ENCODE peak calls at places on chromosomes 4 and X, in ten cellular contexts. T, C, D, N, M, E, B, W, O and H are unnamed samples. For H3K4me1, the result is how much of the 10 kb centered on the place peaks cover.

GRCh38 chrX:97504435-97504834 is 620.7 kb downstream of the RPA4 start:
- DNase-seq in T (no peak), C (no peak), D (no peak), N (no peak), M (peak), E (no peak), B (no peak), W (no peak), O (no peak), H (no peak)

GRCh38 chr4:14178421-14178820 is 550.9 kb upstream of the BOD1L1 start:
- DNase-seq in T (no peak), C (peak), D (no peak), N (no peak), M (no peak), E (no peak), B (no peak), W (peak), O (peak), H (no peak)

GRCh38 chrX:99142745-99143144 is 1267.3 kb downstream of the PCDH19 start:
- DNase-seq in T (no peak), C (no peak), D (no peak), N (no peak), M (no peak), E (no peak), B (no peak), W (no peak), O (no peak), H (no peak)

GRCh38 chrX:66674506-66674905 is 35.6 kb upstream of the EDA2R start:
- DNase-seq in T (no peak), C (no peak), D (no peak), N (no peak), M (no peak), E (no peak), B (no peak), W (no peak), O (no peak), H (no peak)

GRCh38 chr4:119693127-119693526 is 64.5 kb upstream of the PDE5A start:
- DNase-seq in T (no peak), C (no peak), D (no peak), N (no peak), M (no peak), E (no peak), B (no peak), W (no peak), O (peak), H (no peak)

GRCh38 chr4:62135565-62136156 is 935.5 kb downstream of the ADGRL3 start:
- DNase-seq in T (no peak), C (no peak), D (no peak), N (no peak), M (no peak), E (no peak), B (no peak), W (no peak), O (peak), H (no peak)

GRCh38 chr4:145404754-145405153 is 76.9 kb upstream of the SMAD1 start:
- DNase-seq in T (no peak), C (no peak), D (no peak), N (no peak), M (no peak), E (no peak), B (no peak), W (no peak), O (no peak), H (no peak)

GRCh38 chr4:123599920-123600394 is 203.4 kb downstream of the SPRY1 start:
- DNase-seq in T (no peak), C (no peak), D (peak), N (peak), M (peak), E (peak), B (peak), W (no peak), O (peak), H (peak)

GRCh38 chr4:125704726-125705125 is 390.0 kb downstream of the FAT4 start:
- DNase-seq in T (no peak), C (no peak), D (no peak), N (no peak), M (no peak), E (no peak), B (no peak), W (no peak), O (peak), H (no peak)

GRCh38 chrX:123905334-123905733 is 45.5 kb downstream of the XIAP start:
- DNase-seq in T (no peak), C (no peak), D (no peak), N (no peak), M (no peak), E (no peak), B (no peak), W (peak), O (peak), H (no peak)

GRCh38 chr4:154312246-154312645 is 179.4 kb downstream of the DCHS2 start:
- DNase-seq in T (no peak), C (no peak), D (no peak), N (no peak), M (no peak), E (no peak), B (no peak), W (no peak), O (no peak), H (no peak)

GRCh38 chr4:38902695-38903094 is 35.1 kb downstream of the FAM114A1 start:
- DNase-seq in T (no peak), C (peak), D (no peak), N (no peak), M (no peak), E (no peak), B (no peak), W (peak), O (no peak), H (no peak)

GRCh38 chrX:25701876-25702275 is 436.3 kb upstream of the MAGEB18 start:
- DNase-seq in T (no peak), C (no peak), D (no peak), N (no peak), M (no peak), E (no peak), B (no peak), W (no peak), O (no peak), H (no peak)

GRCh38 chr4:95548738-95549245 is at the start of gene UNC5C:
- DNase-seq in T (no peak), C (peak), D (peak), N (no peak), M (no peak), E (peak), B (no peak), W (peak), O (peak), H (peak)

GRCh38 chr4:159390648-159391047 is 287.8 kb downstream of the RAPGEF2 start:
- DNase-seq in T (peak), C (peak), D (no peak), N (no peak), M (no peak), E (no peak), B (no peak), W (peak), O (peak), H (no peak)

GRCh38 chrX:9374537-9374936 is 90.3 kb upstream of the TBL1X start:
- DNase-seq in T (no peak), C (no peak), D (no peak), N (no peak), M (no peak), E (peak), B (no peak), W (no peak), O (no peak), H (no peak)

GRCh38 chr4:92450694-92451093 is 146.9 kb downstream of the GRID2 start:
- DNase-seq in T (no peak), C (no peak), D (no peak), N (no peak), M (no peak), E (no peak), B (no peak), W (no peak), O (no peak), H (no peak)

GRCh38 chrX:103793541-103793932 is 16.9 kb downstream of the PLP1 start:
- DNase-seq in T (no peak), C (no peak), D (no peak), N (no peak), M (no peak), E (no peak), B (no peak), W (peak), O (peak), H (no peak)

GRCh38 chr4:46949822-46950221 is 40.8 kb upstream of the COX7B2 start:
- DNase-seq in T (no peak), C (no peak), D (no peak), N (no peak), M (no peak), E (no peak), B (no peak), W (no peak), O (no peak), H (no peak)

GRCh38 chrX:154019061-154019621 is 561 bp downstream of the IRAK1 start:
- DNase-seq in T (no peak), C (no peak), D (no peak), N (no peak), M (no peak), E (peak), B (peak), W (no peak), O (no peak), H (no peak)

GRCh38 chrX:153723351-153724251 is 586 bp downstream of the BCAP31 start:
- DNase-seq in T (no peak), C (peak), D (peak), N (peak), M (no peak), E (peak), B (peak), W (peak), O (peak), H (peak)

GRCh38 chrX:125505207-125505606 is 185.5 kb downstream of the TEX13C start:
- DNase-seq in T (no peak), C (no peak), D (no peak), N (no peak), M (no peak), E (no peak), B (no peak), W (peak), O (no peak), H (no peak)

GRCh38 chr4:76208005-76208765 is 5.4 kb downstream of the SCARB2 start:
- DNase-seq in T (no peak), C (peak), D (peak), N (no peak), M (no peak), E (peak), B (no peak), W (peak), O (peak), H (peak)

GRCh38 chr4:40570348-40571077 is 59.2 kb downstream of the RBM47 start:
- DNase-seq in T (no peak), C (no peak), D (no peak), N (no peak), M (no peak), E (no peak), B (no peak), W (no peak), O (no peak), H (no peak)

GRCh38 chrX:107537815-107538214 is 88.4 kb downstream of the FRMPD3 start:
- DNase-seq in T (peak), C (peak), D (no peak), N (peak), M (peak), E (no peak), B (peak), W (peak), O (peak), H (no peak)

GRCh38 chr4:69749771-69750170 is 10.6 kb downstream of the SULT1B1 start:
- DNase-seq in T (no peak), C (no peak), D (no peak), N (no peak), M (no peak), E (no peak), B (no peak), W (peak), O (peak), H (no peak)

GRCh38 chrX:10608099-10608498 is 12.3 kb downstream of the MID1 start:
- DNase-seq in T (no peak), C (peak), D (no peak), N (no peak), M (no peak), E (no peak), B (no peak), W (no peak), O (peak), H (no peak)

GRCh38 chrX:119790977-119791436 is 423 bp downstream of the RPL39 start:
- DNase-seq in T (no peak), C (peak), D (no peak), N (peak), M (no peak), E (no peak), B (peak), W (peak), O (peak), H (no peak)

GRCh38 chrX:24063488-24063887 is 8.7 kb downstream of the EIF2S3 start:
- DNase-seq in T (no peak), C (no peak), D (no peak), N (no peak), M (no peak), E (no peak), B (no peak), W (no peak), O (no peak), H (no peak)

GRCh38 chrX:15864629-15865028 is 10.0 kb upstream of the AP1S2 start:
- DNase-seq in T (no peak), C (peak), D (no peak), N (no peak), M (no peak), E (no peak), B (no peak), W (peak), O (peak), H (no peak)

GRCh38 chrX:151762802-151763201 is 28.3 kb downstream of the CNGA2 start:
- DNase-seq in T (no peak), C (peak), D (no peak), N (no peak), M (no peak), E (no peak), B (no peak), W (no peak), O (no peak), H (no peak)

GRCh38 chr4:141899103-141899502 is 262.7 kb downstream of the IL15 start:
- DNase-seq in T (no peak), C (no peak), D (no peak), N (no peak), M (no peak), E (no peak), B (no peak), W (no peak), O (no peak), H (no peak)

GRCh38 chrX:63299596-63299995 is 51.5 kb downstream of the SPIN4 start:
- DNase-seq in T (no peak), C (no peak), D (no peak), N (no peak), M (no peak), E (no peak), B (no peak), W (no peak), O (no peak), H (no peak)

GRCh38 chr4:61200195-61200990 is at the start of gene ADGRL3:
- DNase-seq in T (no peak), C (no peak), D (peak), N (no peak), M (peak), E (no peak), B (no peak), W (peak), O (peak), H (peak)

GRCh38 chr4:47528651-47529050 is 43.6 kb downstream of the ATP10D start:
- DNase-seq in T (no peak), C (no peak), D (no peak), N (no peak), M (no peak), E (no peak), B (no peak), W (peak), O (peak), H (no peak)

GRCh38 chr4:88003261-88003660 is 4.2 kb upstream of the PKD2 start:
- DNase-seq in T (no peak), C (no peak), D (no peak), N (no peak), M (no peak), E (no peak), B (no peak), W (peak), O (no peak), H (no peak)

GRCh38 chr4:127261476-127261875 is 371.3 kb upstream of the INTU start:
- DNase-seq in T (no peak), C (no peak), D (no peak), N (no peak), M (no peak), E (no peak), B (no peak), W (peak), O (no peak), H (no peak)

GRCh38 chr4:111136438-111136837 is 513.6 kb upstream of the PITX2 start:
- DNase-seq in T (peak), C (peak), D (no peak), N (no peak), M (peak), E (no peak), B (no peak), W (no peak), O (peak), H (no peak)

DNA sequence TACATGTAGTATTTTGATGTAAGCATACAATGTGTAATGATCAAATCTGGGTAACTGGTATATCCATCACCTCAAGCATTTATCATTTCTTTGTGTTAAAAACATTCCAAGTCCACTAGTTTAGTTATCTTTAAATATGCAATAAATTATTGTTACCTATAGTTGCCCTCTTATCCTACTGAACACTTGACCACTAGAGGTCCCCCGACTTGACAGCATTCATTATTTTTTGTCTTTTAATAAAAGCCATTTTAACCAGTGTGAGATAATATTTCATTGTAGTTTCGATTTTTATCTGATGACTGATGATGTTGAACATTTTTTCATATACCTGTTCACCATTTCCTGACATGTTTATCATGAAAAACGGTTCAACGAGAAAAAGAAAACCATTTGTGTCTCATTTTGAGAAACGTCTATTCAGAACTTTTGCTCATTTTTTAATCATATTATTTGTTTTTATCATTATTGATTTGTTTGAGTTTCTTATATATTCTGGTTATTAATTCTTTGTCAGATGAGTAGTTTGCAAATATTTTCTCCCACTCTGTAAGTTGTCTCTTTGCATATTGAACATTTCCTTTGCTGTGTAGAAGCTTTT is 199.0 kb upstream of the CXXC4 start:
- DNase-seq in T (peak), C (peak), D (no peak), N (no peak), M (no peak), E (no peak), B (no peak), W (peak), O (peak), H (no peak)
- H3K4me1 ChIP-seq in T (under half), C (under half), D (under half), N (under half), M (under half), E (under half), B (under half), W (under half), O (under half), H (under half)

GRCh38 chr4:113561758-113562157 is 199.8 kb downstream of the CAMK2D start:
- DNase-seq in T (no peak), C (no peak), D (no peak), N (no peak), M (no peak), E (no peak), B (no peak), W (no peak), O (no peak), H (no peak)
- H3K4me1 ChIP-seq in T (under half), C (under half), D (under half), N (under half), M (under half), E (under half), B (under half), W (under half), O (under half), H (under half)

GRCh38 chr4:138671606-138672084 is 343.9 kb upstream of the NOCT start:
- DNase-seq in T (no peak), C (no peak), D (no peak), N (no peak), M (no peak), E (no peak), B (peak), W (no peak), O (no peak), H (no peak)
- H3K4me1 ChIP-seq in T (under half), C (under half), D (under half), N (under half), M (under half), E (under half), B (under half), W (under half), O (under half), H (under half)

DNA sequence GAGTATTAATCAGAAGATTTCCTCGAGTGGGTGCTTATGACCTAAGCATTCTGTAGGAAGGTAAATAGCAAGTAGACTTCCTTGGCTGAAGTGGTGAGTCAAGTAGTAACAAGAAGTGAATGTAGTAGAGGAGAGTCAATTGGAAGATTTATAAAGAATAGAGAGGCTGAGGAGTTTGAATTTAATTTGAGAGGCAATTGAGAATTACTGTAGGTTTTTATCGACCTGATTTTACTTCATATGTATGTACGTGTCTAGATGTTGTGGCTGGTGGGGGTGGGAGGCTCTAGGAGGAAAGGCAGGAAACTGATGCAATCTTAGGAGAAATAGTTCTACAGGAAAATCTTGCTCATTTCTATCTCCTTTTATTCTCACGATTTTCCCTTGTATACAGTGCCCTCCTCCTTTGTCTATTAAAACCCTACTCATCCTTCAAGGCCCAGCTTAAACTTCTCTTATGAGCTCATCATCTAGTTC is 8.7 kb downstream of the OGT start:
- DNase-seq in T (no peak), C (no peak), D (no peak), N (peak), M (no peak), E (no peak), B (no peak), W (peak), O (peak), H (no peak)
- H3K4me1 ChIP-seq in T (under half), C (half or more), D (under half), N (half or more), M (under half), E (under half), B (under half), W (under half), O (under half), H (half or more)

GRCh38 chrX:136205882-136206281 is 45.3 kb downstream of the MAP7D3 start:
- DNase-seq in T (no peak), C (no peak), D (no peak), N (no peak), M (no peak), E (no peak), B (no peak), W (no peak), O (no peak), H (no peak)
- H3K4me1 ChIP-seq in T (under half), C (under half), D (under half), N (under half), M (under half), E (under half), B (under half), W (under half), O (under half), H (under half)

GRCh38 chr4:6279582-6280289 is 10.1 kb downstream of the WFS1 start:
- DNase-seq in T (no peak), C (no peak), D (peak), N (no peak), M (no peak), E (no peak), B (no peak), W (no peak), O (no peak), H (peak)

GRCh38 chr4:6280365-6280996 is 10.8 kb downstream of the WFS1 start:
- DNase-seq in T (no peak), C (no peak), D (peak), N (no peak), M (no peak), E (no peak), B (no peak), W (peak), O (no peak), H (peak)

GRCh38 chr4:6282247-6282646 is 12.6 kb downstream of the WFS1 start:
- DNase-seq in T (no peak), C (no peak), D (peak), N (no peak), M (no peak), E (no peak), B (no peak), W (no peak), O (peak), H (no peak)

GRCh38 chr4:6283282-6283681 is 13.6 kb downstream of the WFS1 start:
- DNase-seq in T (no peak), C (no peak), D (no peak), N (no peak), M (no peak), E (no peak), B (no peak), W (no peak), O (no peak), H (no peak)

DNA sequence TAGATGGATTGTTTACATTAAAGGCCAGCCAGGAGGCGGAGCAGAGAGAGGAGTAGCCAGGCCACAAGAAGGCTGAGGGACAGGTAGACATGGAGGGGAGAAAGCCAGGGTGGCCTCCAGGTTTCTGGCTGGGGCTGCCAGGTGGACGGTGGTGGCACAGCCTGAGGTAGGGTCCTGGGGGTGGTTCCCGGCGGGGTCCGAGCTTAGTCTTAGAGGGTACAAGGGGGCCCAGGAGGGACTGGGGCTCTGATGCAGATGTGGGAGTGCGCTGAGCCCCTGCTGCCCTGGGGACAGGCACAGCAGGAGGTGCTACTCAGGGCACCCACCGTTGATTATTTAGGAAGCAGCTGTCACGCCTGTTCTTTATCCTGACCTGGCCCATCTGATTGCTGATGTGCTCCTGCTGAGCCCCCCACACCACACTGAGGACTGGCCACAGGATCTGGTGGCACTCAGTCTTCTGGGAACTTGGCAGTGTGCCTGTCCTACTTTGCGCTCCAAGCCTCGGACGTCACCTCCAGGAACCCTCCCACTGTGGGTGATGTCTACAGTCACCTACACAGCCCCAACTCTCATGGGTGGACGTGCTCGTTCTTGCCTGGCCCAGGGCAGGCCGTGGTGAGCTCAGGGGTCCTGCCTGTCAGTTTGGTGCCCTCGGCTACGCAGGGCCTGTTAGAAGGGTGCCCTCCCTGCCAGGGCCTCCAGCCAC is 11.9 kb downstream of the WFS1 start:
- DNase-seq in T (no peak), C (no peak), D (peak), N (no peak), M (no peak), E (no peak), B (no peak), W (no peak), O (no peak), H (no peak)
- H3K4me1 ChIP-seq in T (under half), C (under half), D (half or more), N (under half), M (under half), E (under half), B (under half), W (under half), O (under half), H (under half)